ENCODE peak calls at places on chromosomes 4 and X, in eight cellular contexts. J is colonic mucosa, K is uterus, F is Right ventricle myocardium inferior, Q is Karpas-422, A is dorsolateral prefrontal cortex, X is NCI-H1092 treated with DMSO at 0.1 percent for 48 hours, P is G401. T is an unnamed sample.

GRCh38 chrX:49184294-49185061 is 1.7 kb downstream of the PRICKLE3 start:
- DNase-seq in J (peak), K (peak), F (peak), Q (peak), A (peak), X (peak), P (peak), T (peak)

GRCh38 chr4:27648416-27648815 is 787.8 kb downstream of the STIM2 start:
- DNase-seq in J (no peak), K (no peak), F (no peak), Q (no peak), A (no peak), X (no peak), P (no peak), T (no peak)

GRCh38 chrX:49951524-49952193 is 29.3 kb downstream of the CLCN5 start:
- DNase-seq in J (no peak), K (no peak), F (no peak), Q (no peak), A (no peak), X (no peak), P (peak), T (no peak)

GRCh38 chr4:7634611-7635010 is 199.9 kb upstream of the PSAPL1 start:
- DNase-seq in J (no peak), K (no peak), F (peak), Q (no peak), A (no peak), X (no peak), P (no peak), T (no peak)

GRCh38 chr4:124414641-124415040 is 297.9 kb downstream of the ANKRD50 start:
- DNase-seq in J (no peak), K (no peak), F (no peak), Q (no peak), A (no peak), X (no peak), P (no peak), T (no peak)

GRCh38 chrX:153061732-153062131 is 5.5 kb downstream of the PNMA3 start:
- DNase-seq in J (no peak), K (no peak), F (no peak), Q (no peak), A (no peak), X (no peak), P (no peak), T (no peak)

GRCh38 chr4:173805884-173806283 is 275.9 kb upstream of the HAND2 start:
- DNase-seq in J (no peak), K (no peak), F (no peak), Q (no peak), A (no peak), X (no peak), P (no peak), T (no peak)

GRCh38 chrX:750263-750662 is 119.7 kb downstream of the SHOX start:
- DNase-seq in J (no peak), K (no peak), F (no peak), Q (no peak), A (no peak), X (no peak), P (no peak), T (no peak)

GRCh38 chr4:84503495-84504437 is 4.7 kb upstream of the NKX6-1 start:
- DNase-seq in J (no peak), K (no peak), F (no peak), Q (peak), A (no peak), X (peak), P (peak), T (peak)

GRCh38 chr4:169745291-169745690 is 12.5 kb downstream of the HPF1 start:
- DNase-seq in J (no peak), K (no peak), F (no peak), Q (no peak), A (no peak), X (no peak), P (no peak), T (no peak)

GRCh38 chr4:85780664-85781063 is 305.7 kb downstream of the ARHGAP24 start:
- DNase-seq in J (no peak), K (no peak), F (no peak), Q (peak), A (no peak), X (no peak), P (no peak), T (no peak)

GRCh38 chr4:184459413-184459812 is 14.9 kb downstream of the IRF2 start:
- DNase-seq in J (no peak), K (no peak), F (no peak), Q (no peak), A (no peak), X (no peak), P (no peak), T (no peak)

GRCh38 chrX:70527053-70527452 is 82.4 kb downstream of the DLG3 start:
- DNase-seq in J (no peak), K (no peak), F (no peak), Q (no peak), A (no peak), X (no peak), P (no peak), T (no peak)

GRCh38 chr4:109833756-109834155 is 6.0 kb downstream of the RRH start:
- DNase-seq in J (no peak), K (no peak), F (no peak), Q (no peak), A (no peak), X (no peak), P (no peak), T (no peak)

GRCh38 chrX:53093177-53093655 is 726 bp upstream of the KANTR start:
- DNase-seq in J (peak), K (peak), F (peak), Q (peak), A (peak), X (peak), P (peak), T (peak)

GRCh38 chrX:136711147-136711546 is 63.2 kb downstream of the CD40LG start:
- DNase-seq in J (peak), K (peak), F (no peak), Q (peak), A (no peak), X (peak), P (peak), T (peak)

GRCh38 chr4:97235516-97235915 is 907.8 kb downstream of the STPG2 start:
- DNase-seq in J (no peak), K (no peak), F (no peak), Q (no peak), A (no peak), X (peak), P (peak), T (no peak)

GRCh38 chrX:18428006-18428405 is 2.6 kb downstream of the CDKL5 start:
- DNase-seq in J (no peak), K (no peak), F (no peak), Q (no peak), A (no peak), X (no peak), P (no peak), T (no peak)

GRCh38 chrX:45622538-45622937 is 421.9 kb upstream of the DIPK2B start:
- DNase-seq in J (no peak), K (no peak), F (no peak), Q (no peak), A (no peak), X (no peak), P (no peak), T (no peak)

GRCh38 chrX:101617211-101618191 is at the start of gene ARMCX6:
- DNase-seq in J (peak), K (peak), F (peak), Q (peak), A (peak), X (peak), P (peak), T (peak)

GRCh38 chrX:25198891-25199290 is 183.1 kb upstream of the ARX start:
- DNase-seq in J (no peak), K (no peak), F (no peak), Q (no peak), A (no peak), X (no peak), P (no peak), T (no peak)

GRCh38 chr4:124953059-124953850 is 240.7 kb upstream of the ANKRD50 start:
- DNase-seq in J (no peak), K (no peak), F (no peak), Q (no peak), A (no peak), X (no peak), P (no peak), T (no peak)

GRCh38 chr4:108941914-108942379 is 179.1 kb upstream of the ETNPPL start:
- DNase-seq in J (no peak), K (no peak), F (no peak), Q (peak), A (no peak), X (no peak), P (no peak), T (no peak)

GRCh38 chr4:105683038-105683437 is 25.5 kb downstream of the INTS12 start:
- DNase-seq in J (peak), K (no peak), F (no peak), Q (no peak), A (no peak), X (no peak), P (no peak), T (no peak)

GRCh38 chr4:116603096-116603495 is 482.3 kb downstream of the TRAM1L1 start:
- DNase-seq in J (no peak), K (no peak), F (no peak), Q (no peak), A (no peak), X (no peak), P (no peak), T (no peak)

GRCh38 chr4:40990202-40990898 is 224.0 kb downstream of the APBB2 start:
- DNase-seq in J (no peak), K (no peak), F (no peak), Q (no peak), A (no peak), X (no peak), P (no peak), T (no peak)

GRCh38 chrX:56800801-56801200 is 71.8 kb downstream of the NBDY start:
- DNase-seq in J (peak), K (no peak), F (no peak), Q (peak), A (no peak), X (no peak), P (no peak), T (no peak)

T was measured in small intestine.